ENCODE peak calls at places on chromosomes 1 and 21, in four cellular contexts. G is T47D, F is KG1, Y is amniotic stem cell. K is an unnamed sample.

GRCh38 chr1:167409183-167409582 is 109.1 kb downstream of the CD247 start:
- DNase-seq in F (no peak), Y (no peak), G (peak; percentile 70), K (no peak)

GRCh38 chr1:50901872-50902271 is 58.2 kb downstream of the FAF1 start:
- DNase-seq in Y (no peak), F (no peak), G (no peak), K (no peak)

GRCh38 chr1:2786329-2787162 is 14.9 kb downstream of the TTC34 start:
- DNase-seq in Y (no peak), G (peak; percentile 21), F (peak; percentile 3), K (peak; percentile 56)

GRCh38 chr1:70043806-70044205 is 161.6 kb downstream of the LRRC40 start:
- DNase-seq in G (peak; percentile 41), Y (peak; percentile 14), F (no peak), K (no peak)

GRCh38 chr1:242426271-242426905 is 98.1 kb downstream of the PLD5 start:
- DNase-seq in G (no peak), Y (no peak), F (no peak), K (no peak)

GRCh38 chr1:240803151-240803550 is 191.2 kb upstream of the GREM2 start:
- DNase-seq in F (no peak), Y (peak; percentile 21), G (no peak), K (no peak)

GRCh38 chr1:40738831-40739230 is 44.8 kb upstream of the KCNQ4 start:
- DNase-seq in F (no peak), G (no peak), Y (no peak), K (no peak)

GRCh38 chr1:157992031-157992568 is 1.3 kb upstream of the KIRREL1 start:
- DNase-seq in G (peak; percentile 75), Y (peak; percentile 68), F (peak; percentile 35), K (peak; percentile 78)

GRCh38 chr21:43694437-43695079 is 24.4 kb upstream of the PDXK start:
- DNase-seq in Y (no peak), F (no peak), G (no peak), K (no peak)

GRCh38 chr1:19096036-19096833 is 113.8 kb downstream of the UBR4 start:
- DNase-seq in F (no peak), Y (no peak), G (peak; percentile 54), K (peak; percentile 44)

GRCh38 chr1:198494658-198495103 is 45.8 kb downstream of the ATP6V1G3 start:
- DNase-seq in F (no peak), G (no peak), Y (no peak), K (no peak)

GRCh38 chr1:200479816-200480215 is 70.0 kb upstream of the ZNF281 start:
- DNase-seq in F (no peak), G (no peak), Y (no peak), K (no peak)

GRCh38 chr21:41737656-41738324 is 29.1 kb downstream of the RIPK4 start:
- DNase-seq in Y (no peak), G (no peak), F (no peak), K (no peak)

GRCh38 chr1:98749152-98749756 is 87.7 kb downstream of the SNX7 start:
- DNase-seq in G (no peak), Y (no peak), F (no peak), K (no peak)

GRCh38 chr1:16068356-16069270 is 4.8 kb downstream of the FAM131C start:
- DNase-seq in Y (no peak), G (no peak), F (no peak), K (peak; percentile 57)

GRCh38 chr1:23590058-23590783 is 30.9 kb upstream of the ID3 start:
- DNase-seq in F (no peak), G (no peak), Y (no peak), K (no peak)

GRCh38 chr1:38941527-38942019 is at the start of gene RHBDL2:
- DNase-seq in F (no peak), G (peak; percentile 88), Y (no peak), K (peak; percentile 76)

GRCh38 chr21:31459457-31459856 is 115.4 kb upstream of the TIAM1 start:
- DNase-seq in Y (no peak), G (peak; percentile 73), F (no peak), K (no peak)

GRCh38 chr1:233240367-233240766 is 55.2 kb downstream of the PCNX2 start:
- DNase-seq in G (no peak), Y (peak; percentile 16), F (no peak), K (no peak)

GRCh38 chr1:240031009-240031408 is 60.7 kb upstream of the FMN2 start:
- DNase-seq in Y (peak; percentile 84), G (no peak), F (no peak), K (no peak)

GRCh38 chr21:36120304-36120902 is 14.5 kb upstream of the CBR3 start:
- DNase-seq in Y (no peak), G (no peak), F (no peak), K (peak; percentile 44)

GRCh38 chr1:56838726-56839125 is 15.9 kb upstream of the C8A start:
- DNase-seq in F (no peak), Y (no peak), G (no peak), K (no peak)

GRCh38 chr1:52553372-52554266 is 727 bp upstream of the TUT4 start:
- DNase-seq in F (peak; percentile 77), Y (peak; percentile 87), G (peak; percentile 87), K (peak; percentile 89)

GRCh38 chr1:221397141-221397540 is 344.7 kb downstream of the DUSP10 start:
- DNase-seq in Y (no peak), G (no peak), F (no peak), K (no peak)

K was measured in left cardiac atrium.